ENCODE peak calls at places on chromosome 2, in ten cellular contexts. R is suprapubic skin; Q is K562; F is brain microvascular endothelial cell; D is endodermal cell; Z is colonic mucosa; G is CD8-positive, alpha-beta T cell; I is spleen; X is gastrocnemius medialis; S is dorsolateral prefrontal cortex. N is an unnamed sample.

GRCh38 chr2:40556739-40557138 is 104.8 kb upstream of the SLC8A1 start:
- DNase-seq in R (no peak), Q (no peak), F (no peak), D (no peak), Z (no peak), G (no peak), I (no peak), X (no peak), S (no peak), N (no peak)

GRCh38 chr2:173355866-173356508 is 1.3 kb downstream of the CDCA7 start:
- DNase-seq in R (no peak), Q (no peak), F (peak; percentile 16), D (peak; percentile 51), Z (peak; percentile 57), G (no peak), I (no peak), X (no peak), S (no peak), N (no peak)

GRCh38 chr2:52775674-52776073 is 991.9 kb upstream of the CHAC2 start:
- DNase-seq in R (no peak), Q (no peak), F (no peak), D (no peak), Z (no peak), G (no peak), I (no peak), X (no peak), S (no peak), N (no peak)

GRCh38 chr2:33062665-33063249 is 116.0 kb downstream of the LTBP1 start:
- DNase-seq in R (no peak), Q (no peak), F (peak; percentile 60), D (no peak), Z (no peak), G (no peak), I (no peak), X (no peak), S (no peak), N (no peak)

GRCh38 chr2:55901322-55901721 is 22.3 kb downstream of the EFEMP1 start:
- DNase-seq in R (no peak), Q (peak; percentile 49), F (no peak), D (no peak), Z (no peak), G (no peak), I (no peak), X (no peak), S (no peak), N (no peak)

GRCh38 chr2:25380023-25380422 is 38.3 kb upstream of the DNMT3A start:
- DNase-seq in R (no peak), Q (no peak), F (no peak), D (no peak), Z (no peak), G (no peak), I (no peak), X (no peak), S (no peak), N (no peak)

GRCh38 chr2:10301946-10302478 is 692 bp upstream of the HPCAL1 start:
- DNase-seq in R (no peak), Q (peak; percentile 55), F (no peak), D (no peak), Z (peak; percentile 46), G (no peak), I (no peak), X (no peak), S (no peak), N (no peak)

GRCh38 chr2:108917078-108917440 is 72.0 kb downstream of the EDAR start:
- DNase-seq in R (peak; percentile 72), Q (no peak), F (no peak), D (no peak), Z (peak; percentile 28), G (no peak), I (peak; percentile 41), X (no peak), S (no peak), N (no peak)

GRCh38 chr2:11683486-11683885 is 13.5 kb upstream of the NTSR2 start:
- DNase-seq in R (no peak), Q (no peak), F (no peak), D (peak; percentile 82), Z (no peak), G (no peak), I (peak; percentile 63), X (no peak), S (no peak), N (no peak)

GRCh38 chr2:75560768-75561565 is at the start of gene EVA1A:
- DNase-seq in R (no peak), Q (no peak), F (peak; percentile 83), D (peak; percentile 89), Z (no peak), G (no peak), I (no peak), X (no peak), S (peak; percentile 16), N (no peak)

GRCh38 chr2:240640939-240641338 is 15.7 kb downstream of the GPR35 start:
- DNase-seq in R (peak; percentile 69), Q (peak; percentile 37), F (no peak), D (peak; percentile 91), Z (peak; percentile 51), G (peak; percentile 48), I (no peak), X (no peak), S (no peak), N (no peak)

GRCh38 chr2:161943012-161943411 is 131.0 kb downstream of the DPP4 start:
- DNase-seq in R (no peak), Q (no peak), F (no peak), D (no peak), Z (no peak), G (no peak), I (no peak), X (no peak), S (no peak), N (no peak)

GRCh38 chr2:239397856-239398470 is 2.9 kb downstream of the HDAC4 start:
- DNase-seq in R (no peak), Q (no peak), F (no peak), D (peak; percentile 37), Z (no peak), G (no peak), I (no peak), X (no peak), S (no peak), N (no peak)

GRCh38 chr2:239395524-239395923 is 5.3 kb downstream of the HDAC4 start:
- DNase-seq in R (no peak), Q (no peak), F (no peak), D (peak; percentile 10), Z (no peak), G (no peak), I (no peak), X (peak; percentile 6), S (no peak), N (no peak)

GRCh38 chr2:239394978-239395377 is 5.8 kb downstream of the HDAC4 start:
- DNase-seq in R (no peak), Q (no peak), F (no peak), D (peak; percentile 17), Z (no peak), G (no peak), I (peak; percentile 35), X (peak; percentile 5), S (no peak), N (no peak)

GRCh38 chr2:239398536-239398935 is 2.3 kb downstream of the HDAC4 start:
- DNase-seq in R (peak; percentile 75), Q (no peak), F (no peak), D (peak; percentile 52), Z (no peak), G (no peak), I (peak; percentile 76), X (no peak), S (no peak), N (no peak)

DNA sequence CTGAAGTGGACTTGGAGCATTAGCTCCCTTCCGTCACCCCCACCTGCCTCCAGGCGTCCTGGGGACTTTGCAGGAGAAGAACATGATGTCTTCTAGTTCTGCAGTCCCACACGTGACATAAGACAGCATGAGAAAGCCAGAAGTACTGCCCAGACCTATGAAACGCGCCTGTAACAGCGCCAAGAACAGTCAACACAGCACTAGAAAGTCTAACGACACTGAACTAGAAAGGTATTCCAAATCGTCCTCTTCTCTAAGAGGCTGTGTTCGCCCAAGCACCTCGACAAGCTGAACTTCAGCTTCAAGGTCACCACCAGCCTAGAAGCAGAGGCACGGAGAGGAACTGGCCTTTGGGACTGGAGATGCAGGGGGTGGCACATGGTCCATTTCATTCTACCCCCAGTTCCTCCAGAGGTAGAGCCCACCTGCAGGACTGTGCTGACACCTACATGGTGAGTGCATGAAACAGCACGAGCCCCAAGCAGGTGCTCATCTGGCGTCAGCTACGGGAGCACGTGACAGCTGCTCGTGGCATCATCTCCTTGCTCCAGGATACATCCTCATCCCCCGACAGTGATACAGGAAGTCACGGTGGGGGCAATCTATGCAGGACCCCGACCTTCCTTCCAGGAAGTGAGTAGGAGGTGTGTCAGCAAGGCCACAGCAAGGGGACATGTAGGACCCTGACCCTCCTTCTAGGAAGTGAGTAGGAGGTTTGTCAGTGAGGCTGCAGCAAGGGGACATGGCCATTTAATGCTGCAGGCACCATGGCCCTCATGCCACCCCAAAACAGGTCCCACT is 3.7 kb downstream of the HDAC4 start:
- DNase-seq in R (no peak), Q (no peak), F (no peak), D (peak; percentile 54), Z (no peak), G (peak; percentile 65), I (no peak), X (peak; percentile 82), S (no peak), N (peak; percentile 39)
- TF ChIP-seq CTCF in R (no peak), Q (peak; percentile 32), F (no peak), D (peak; percentile 60), Z (no peak), G (peak; percentile 39), I (no peak), X (peak; percentile 38), S (no peak), N (peak; percentile 64)

GRCh38 chr2:95316466-95317122 is 19.4 kb downstream of the KCNIP3 start:
- DNase-seq in R (no peak), Q (no peak), F (peak; percentile 40), D (no peak), Z (no peak), G (no peak), I (peak; percentile 51), X (no peak), S (no peak), N (no peak)
- H3K27me3 ChIP-seq in R (peaks cover 3% of the 10 kb centered on the region), Q (peaks cover 72% of the 10 kb centered on the region), F (no peaks in the 10 kb centered on the region), D (no peaks in the 10 kb centered on the region), Z (no peaks in the 10 kb centered on the region), G (no peaks in the 10 kb centered on the region), I (no peaks in the 10 kb centered on the region), X (no peaks in the 10 kb centered on the region), S (no peaks in the 10 kb centered on the region), N (no peaks in the 10 kb centered on the region)

GRCh38 chr2:70087703-70088507 is 628 bp downstream of the PCBP1 start:
- DNase-seq in R (peak; percentile 87), Q (peak; percentile 79), F (peak; percentile 41), D (peak; percentile 75), Z (peak; percentile 79), G (peak; percentile 72), I (peak; percentile 93), X (peak; percentile 68), S (peak; percentile 55), N (peak; percentile 52)
- H3K27ac ChIP-seq in R (peak overlapping the region; percentile 99), Q (peak overlapping the region; percentile 100), F (peak overlapping the region; percentile 98), D (peak overlapping the region; percentile 95), Z (peak overlapping the region; percentile 99), G (peak overlapping the region; percentile 85), I (peak overlapping the region; percentile 99), X (peak overlapping the region; percentile 98), S (peak overlapping the region; percentile 100), N (peak overlapping the region; percentile 100)

DNA sequence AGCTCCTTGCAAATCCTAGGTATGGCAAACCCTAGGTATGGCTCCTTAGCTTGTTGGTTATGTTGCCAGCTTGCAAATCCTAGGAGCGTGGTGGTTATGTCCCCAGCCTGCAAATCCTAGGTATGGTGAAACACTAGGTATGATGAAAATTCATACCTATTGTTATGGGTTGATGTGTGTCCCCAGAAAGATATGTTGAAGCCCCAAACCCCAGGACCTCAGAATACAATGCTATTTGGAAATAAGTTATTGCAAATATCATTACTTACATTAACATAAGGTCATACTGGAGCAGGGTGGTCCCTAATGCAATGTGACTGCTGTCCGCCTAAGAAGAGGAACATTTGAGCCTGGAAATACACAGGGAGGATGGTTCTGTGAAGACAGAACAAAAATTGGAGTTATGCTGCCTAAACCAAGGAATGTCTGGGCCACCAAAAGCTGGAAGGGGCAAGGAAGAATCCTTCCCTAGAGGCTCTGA is 220.8 kb downstream of the MYCN start:
- DNase-seq in R (no peak), Q (no peak), F (no peak), D (no peak), Z (no peak), G (no peak), I (no peak), X (no peak), S (no peak), N (no peak)
- TF ChIP-seq CTCF in R (no peak), Q (no peak), F (no peak), D (no peak), Z (no peak), G (no peak), I (no peak), X (no peak), S (no peak), N (no peak)

N was measured in CD4-positive, alpha-beta T cell.